ENCODE peak calls at places on chromosomes 4 and X, in nine cellular contexts. One of them, this sample, is unnamed.

GRCh38 chr4:113094802-113095201 is 45.3 kb downstream of the ANK2 start:
- DNase-seq in suprapubic skin: no peak
- DNase-seq in activated T-cell treated with anti-CD3 and anti-CD28 coated beads, Interleukin-2, amount 50 U/mL, for 72 hours: no peak
- DNase-seq in neural progenitor cell: peak
- DNase-seq in left lung: no peak
- DNase-seq in fibroblast of gingiva: peak
- DNase-seq in head of caudate nucleus: no peak
- DNase-seq in activated naive CD4-positive, alpha-beta T cell treated with anti-CD3 and anti-CD28 coated beads, Interleukin-2, amount 10 ng/mL, durations not matched to agents 7 days and 5 days: no peak
- DNase-seq in ACHN: peak
- DNase-seq in this sample: peak

GRCh38 chr4:77712675-77713074 is 106.5 kb downstream of the CNOT6L start:
- DNase-seq in fibroblast of gingiva: no peak
- DNase-seq in suprapubic skin: no peak
- DNase-seq in left lung: no peak
- DNase-seq in ACHN: no peak
- DNase-seq in head of caudate nucleus: no peak
- DNase-seq in activated naive CD4-positive, alpha-beta T cell treated with anti-CD3 and anti-CD28 coated beads, Interleukin-2, amount 10 ng/mL, durations not matched to agents 7 days and 5 days: no peak
- DNase-seq in activated T-cell treated with anti-CD3 and anti-CD28 coated beads, Interleukin-2, amount 50 U/mL, for 72 hours: no peak
- DNase-seq in neural progenitor cell: no peak
- DNase-seq in this sample: no peak

GRCh38 chr4:184792950-184793555 is 32.7 kb downstream of the ACSL1 start:
- DNase-seq in ACHN: peak
- DNase-seq in suprapubic skin: no peak
- DNase-seq in neural progenitor cell: no peak
- DNase-seq in activated naive CD4-positive, alpha-beta T cell treated with anti-CD3 and anti-CD28 coated beads, Interleukin-2, amount 10 ng/mL, durations not matched to agents 7 days and 5 days: peak
- DNase-seq in head of caudate nucleus: no peak
- DNase-seq in activated T-cell treated with anti-CD3 and anti-CD28 coated beads, Interleukin-2, amount 50 U/mL, for 72 hours: peak
- DNase-seq in fibroblast of gingiva: peak
- DNase-seq in left lung: no peak
- DNase-seq in this sample: peak

GRCh38 chrX:143634701-143635442 is 1.0 kb downstream of the SLITRK4 start:
- DNase-seq in fibroblast of gingiva: no peak
- DNase-seq in neural progenitor cell: peak
- DNase-seq in head of caudate nucleus: peak
- DNase-seq in activated naive CD4-positive, alpha-beta T cell treated with anti-CD3 and anti-CD28 coated beads, Interleukin-2, amount 10 ng/mL, durations not matched to agents 7 days and 5 days: no peak
- DNase-seq in left lung: peak
- DNase-seq in activated T-cell treated with anti-CD3 and anti-CD28 coated beads, Interleukin-2, amount 50 U/mL, for 72 hours: no peak
- DNase-seq in suprapubic skin: no peak
- DNase-seq in ACHN: no peak
- DNase-seq in this sample: no peak

GRCh38 chr4:25441519-25442117 is 64.6 kb downstream of the ANAPC4 start:
- DNase-seq in left lung: no peak
- DNase-seq in neural progenitor cell: peak
- DNase-seq in head of caudate nucleus: peak
- DNase-seq in suprapubic skin: no peak
- DNase-seq in fibroblast of gingiva: peak
- DNase-seq in ACHN: peak
- DNase-seq in activated naive CD4-positive, alpha-beta T cell treated with anti-CD3 and anti-CD28 coated beads, Interleukin-2, amount 10 ng/mL, durations not matched to agents 7 days and 5 days: peak
- DNase-seq in activated T-cell treated with anti-CD3 and anti-CD28 coated beads, Interleukin-2, amount 50 U/mL, for 72 hours: peak
- DNase-seq in this sample: peak

GRCh38 chr4:48639816-48640215 is 140.3 kb downstream of the FRYL start:
- DNase-seq in fibroblast of gingiva: peak
- DNase-seq in neural progenitor cell: no peak
- DNase-seq in suprapubic skin: no peak
- DNase-seq in activated naive CD4-positive, alpha-beta T cell treated with anti-CD3 and anti-CD28 coated beads, Interleukin-2, amount 10 ng/mL, durations not matched to agents 7 days and 5 days: no peak
- DNase-seq in ACHN: no peak
- DNase-seq in head of caudate nucleus: no peak
- DNase-seq in activated T-cell treated with anti-CD3 and anti-CD28 coated beads, Interleukin-2, amount 50 U/mL, for 72 hours: no peak
- DNase-seq in left lung: no peak
- DNase-seq in this sample: no peak

GRCh38 chrX:22577181-22577580 is 304.5 kb downstream of the CBLL2 start:
- DNase-seq in neural progenitor cell: no peak
- DNase-seq in left lung: no peak
- DNase-seq in suprapubic skin: no peak
- DNase-seq in fibroblast of gingiva: peak
- DNase-seq in activated naive CD4-positive, alpha-beta T cell treated with anti-CD3 and anti-CD28 coated beads, Interleukin-2, amount 10 ng/mL, durations not matched to agents 7 days and 5 days: no peak
- DNase-seq in activated T-cell treated with anti-CD3 and anti-CD28 coated beads, Interleukin-2, amount 50 U/mL, for 72 hours: no peak
- DNase-seq in ACHN: peak
- DNase-seq in head of caudate nucleus: no peak
- DNase-seq in this sample: no peak

GRCh38 chrX:22969416-22969815 is 30.3 kb upstream of the DDX53 start:
- DNase-seq in suprapubic skin: no peak
- DNase-seq in ACHN: no peak
- DNase-seq in activated T-cell treated with anti-CD3 and anti-CD28 coated beads, Interleukin-2, amount 50 U/mL, for 72 hours: no peak
- DNase-seq in neural progenitor cell: no peak
- DNase-seq in head of caudate nucleus: no peak
- DNase-seq in activated naive CD4-positive, alpha-beta T cell treated with anti-CD3 and anti-CD28 coated beads, Interleukin-2, amount 10 ng/mL, durations not matched to agents 7 days and 5 days: no peak
- DNase-seq in fibroblast of gingiva: no peak
- DNase-seq in left lung: no peak
- DNase-seq in this sample: no peak

GRCh38 chrX:69124108-69124507 is 41.1 kb downstream of the PJA1 start:
- DNase-seq in head of caudate nucleus: no peak
- DNase-seq in activated naive CD4-positive, alpha-beta T cell treated with anti-CD3 and anti-CD28 coated beads, Interleukin-2, amount 10 ng/mL, durations not matched to agents 7 days and 5 days: no peak
- DNase-seq in left lung: no peak
- DNase-seq in suprapubic skin: no peak
- DNase-seq in fibroblast of gingiva: no peak
- DNase-seq in activated T-cell treated with anti-CD3 and anti-CD28 coated beads, Interleukin-2, amount 50 U/mL, for 72 hours: no peak
- DNase-seq in neural progenitor cell: no peak
- DNase-seq in ACHN: no peak
- DNase-seq in this sample: no peak

GRCh38 chr4:109755656-109756055 is 25.8 kb upstream of the PLA2G12A start:
- DNase-seq in ACHN: no peak
- DNase-seq in fibroblast of gingiva: no peak
- DNase-seq in activated T-cell treated with anti-CD3 and anti-CD28 coated beads, Interleukin-2, amount 50 U/mL, for 72 hours: no peak
- DNase-seq in neural progenitor cell: no peak
- DNase-seq in suprapubic skin: no peak
- DNase-seq in left lung: no peak
- DNase-seq in activated naive CD4-positive, alpha-beta T cell treated with anti-CD3 and anti-CD28 coated beads, Interleukin-2, amount 10 ng/mL, durations not matched to agents 7 days and 5 days: no peak
- DNase-seq in head of caudate nucleus: no peak
- DNase-seq in this sample: no peak

GRCh38 chrX:45584717-45585116 is 384.0 kb upstream of the DIPK2B start:
- DNase-seq in activated T-cell treated with anti-CD3 and anti-CD28 coated beads, Interleukin-2, amount 50 U/mL, for 72 hours: no peak
- DNase-seq in left lung: no peak
- DNase-seq in fibroblast of gingiva: no peak
- DNase-seq in suprapubic skin: no peak
- DNase-seq in activated naive CD4-positive, alpha-beta T cell treated with anti-CD3 and anti-CD28 coated beads, Interleukin-2, amount 10 ng/mL, durations not matched to agents 7 days and 5 days: no peak
- DNase-seq in head of caudate nucleus: no peak
- DNase-seq in ACHN: no peak
- DNase-seq in neural progenitor cell: no peak
- DNase-seq in this sample: no peak

GRCh38 chr4:178937130-178937529 is 1494.9 kb upstream of the AGA start:
- DNase-seq in ACHN: peak
- DNase-seq in activated naive CD4-positive, alpha-beta T cell treated with anti-CD3 and anti-CD28 coated beads, Interleukin-2, amount 10 ng/mL, durations not matched to agents 7 days and 5 days: no peak
- DNase-seq in head of caudate nucleus: no peak
- DNase-seq in activated T-cell treated with anti-CD3 and anti-CD28 coated beads, Interleukin-2, amount 50 U/mL, for 72 hours: no peak
- DNase-seq in fibroblast of gingiva: no peak
- DNase-seq in suprapubic skin: no peak
- DNase-seq in left lung: no peak
- DNase-seq in neural progenitor cell: no peak
- DNase-seq in this sample: no peak

GRCh38 chr4:20376070-20376469 is 124.4 kb downstream of the SLIT2 start:
- DNase-seq in activated naive CD4-positive, alpha-beta T cell treated with anti-CD3 and anti-CD28 coated beads, Interleukin-2, amount 10 ng/mL, durations not matched to agents 7 days and 5 days: no peak
- DNase-seq in left lung: no peak
- DNase-seq in fibroblast of gingiva: no peak
- DNase-seq in activated T-cell treated with anti-CD3 and anti-CD28 coated beads, Interleukin-2, amount 50 U/mL, for 72 hours: no peak
- DNase-seq in ACHN: no peak
- DNase-seq in neural progenitor cell: no peak
- DNase-seq in suprapubic skin: no peak
- DNase-seq in head of caudate nucleus: no peak
- DNase-seq in this sample: no peak